ENCODE peak calls at places on chromosomes 4 and X, in seven cellular contexts. F is NCI-H2081, W is NCI-H2029, U is fibroblast of pulmonary artery, M is smooth muscle cell of the brain vasculature, S is posterior cingulate gyrus, K is NCI-H2171. T is an unnamed sample.

GRCh38 chrX:120819126-120819525 is 56.5 kb downstream of the CT47B1 start:
- DNase-seq in F (no peak), W (no peak), U (no peak), M (no peak), S (no peak), K (no peak), T (no peak)

GRCh38 chrX:138711399-138712347 is at the start of gene FGF13:
- DNase-seq in F (no peak), W (no peak), U (no peak), M (no peak), S (peak), K (no peak), T (no peak)

GRCh38 chr4:86688026-86688425 is 93.9 kb downstream of the PTPN13 start:
- DNase-seq in F (no peak), W (no peak), U (no peak), M (no peak), S (no peak), K (no peak), T (no peak)

GRCh38 chr4:154314248-154314647 is 177.4 kb downstream of the DCHS2 start:
- DNase-seq in F (no peak), W (no peak), U (peak), M (no peak), S (no peak), K (no peak), T (no peak)

GRCh38 chrX:65674351-65674893 is 7.0 kb downstream of the MSN start:
- DNase-seq in F (no peak), W (no peak), U (no peak), M (no peak), S (no peak), K (no peak), T (no peak)

GRCh38 chrX:155231163-155231562 is 14.9 kb downstream of the VBP1 start:
- DNase-seq in F (no peak), W (no peak), U (no peak), M (no peak), S (no peak), K (no peak), T (no peak)

GRCh38 chrX:3712080-3712869 is 1.2 kb downstream of the PRKX start:
- DNase-seq in F (peak), W (no peak), U (peak), M (no peak), S (no peak), K (no peak), T (no peak)

GRCh38 chrX:22246620-22247019 is 26.1 kb upstream of the CBLL2 start:
- DNase-seq in F (no peak), W (no peak), U (no peak), M (no peak), S (no peak), K (no peak), T (no peak)

GRCh38 chr4:134544303-134544761 is 342.7 kb upstream of the PABPC4L start:
- DNase-seq in F (peak), W (peak), U (peak), M (no peak), S (no peak), K (peak), T (peak)

GRCh38 chr4:78684196-78685079 is 91.7 kb upstream of the BMP2K start:
- DNase-seq in F (no peak), W (no peak), U (peak), M (no peak), S (no peak), K (no peak), T (no peak)

T was measured in NCI-H774.